ENCODE peak calls at places on chromosomes 1 and 21, in four cellular contexts. O, U, V and D are unnamed samples.

GRCh38 chr1:177017453-177017852 is 147.1 kb downstream of the ASTN1 start:
- DNase-seq in O (no peak), U (no peak), V (no peak), D (no peak)

GRCh38 chr1:58870298-58870676 is 86.4 kb upstream of the JUN start:
- DNase-seq in O (peak; percentile 65), U (no peak), V (no peak), D (no peak)

GRCh38 chr21:17709266-17709611 is 96.5 kb upstream of the BTG3 start:
- DNase-seq in O (no peak), U (no peak), V (no peak), D (no peak)

GRCh38 chr1:44245066-44245465 is 31.8 kb downstream of the DMAP1 start:
- DNase-seq in O (no peak), U (no peak), V (no peak), D (no peak)

GRCh38 chr1:228313536-228314277 is 92.9 kb downstream of the TRIM11 start:
- DNase-seq in O (no peak), U (peak; percentile 63), V (no peak), D (peak; percentile 82)

GRCh38 chr1:24503003-24503751 is 541 bp downstream of the RCAN3 start:
- DNase-seq in O (no peak), U (peak; percentile 59), V (peak; percentile 16), D (no peak)

GRCh38 chr1:217153361-217153760 is 430.1 kb upstream of the ESRRG start:
- DNase-seq in O (no peak), U (no peak), V (no peak), D (no peak)

GRCh38 chr1:47817861-47818260 is 179.3 kb downstream of the TRABD2B start:
- DNase-seq in O (no peak), U (no peak), V (no peak), D (no peak)

GRCh38 chr1:229171934-229172333 is 99.0 kb upstream of the RAB4A start:
- DNase-seq in O (peak; percentile 95), U (no peak), V (no peak), D (no peak)

GRCh38 chr1:201771466-201771865 is 57.5 kb upstream of the IPO9 start:
- DNase-seq in O (no peak), U (no peak), V (no peak), D (no peak)

GRCh38 chr1:28516518-28516956 is 10.7 kb downstream of the RCC1 start:
- DNase-seq in O (no peak), U (no peak), V (no peak), D (no peak)

GRCh38 chr1:225962440-225962975 is 21.5 kb upstream of the LEFTY2 start:
- DNase-seq in O (peak; percentile 66), U (no peak), V (no peak), D (no peak)

GRCh38 chr1:162632743-162633326 is 571 bp downstream of the DDR2 start:
- DNase-seq in O (no peak), U (no peak), V (no peak), D (no peak)

GRCh38 chr21:44926364-44927101 is 5.8 kb upstream of the ITGB2 start:
- DNase-seq in O (peak; percentile 10), U (no peak), V (no peak), D (no peak)

GRCh38 chr1:160665330-160666078 is 18.7 kb upstream of the SLAMF1 start:
- DNase-seq in O (peak; percentile 57), U (no peak), V (no peak), D (no peak)

GRCh38 chr1:157141212-157141855 is 3.1 kb upstream of the ETV3 start:
- DNase-seq in O (no peak), U (no peak), V (no peak), D (no peak)
- TF ChIP-seq CTCF in O (no peak), U (no peak), V (no peak), D (no peak)

GRCh38 chr1:207965602-207966387 is 54.9 kb upstream of the CD34 start:
- DNase-seq in O (no peak), U (peak; percentile 48), V (no peak), D (peak; percentile 57)

GRCh38 chr1:207964195-207964966 is 53.5 kb upstream of the CD34 start:
- DNase-seq in O (no peak), U (peak; percentile 37), V (peak; percentile 68), D (peak; percentile 82)

GRCh38 chr1:207962716-207963428 is 51.9 kb upstream of the CD34 start:
- DNase-seq in O (peak; percentile 56), U (peak; percentile 71), V (no peak), D (no peak)

GRCh38 chr1:207966521-207966920 is 55.6 kb upstream of the CD34 start:
- DNase-seq in O (no peak), U (no peak), V (no peak), D (no peak)

GRCh38 chr1:207963429-207964194 is 52.7 kb upstream of the CD34 start:
- DNase-seq in O (peak; percentile 97), U (peak; percentile 96), V (peak; percentile 32), D (peak; percentile 97)
- TF ChIP-seq CTCF in O (peak; percentile 100), U (peak; percentile 99), V (peak; percentile 100), D (peak; percentile 99)

DNA sequence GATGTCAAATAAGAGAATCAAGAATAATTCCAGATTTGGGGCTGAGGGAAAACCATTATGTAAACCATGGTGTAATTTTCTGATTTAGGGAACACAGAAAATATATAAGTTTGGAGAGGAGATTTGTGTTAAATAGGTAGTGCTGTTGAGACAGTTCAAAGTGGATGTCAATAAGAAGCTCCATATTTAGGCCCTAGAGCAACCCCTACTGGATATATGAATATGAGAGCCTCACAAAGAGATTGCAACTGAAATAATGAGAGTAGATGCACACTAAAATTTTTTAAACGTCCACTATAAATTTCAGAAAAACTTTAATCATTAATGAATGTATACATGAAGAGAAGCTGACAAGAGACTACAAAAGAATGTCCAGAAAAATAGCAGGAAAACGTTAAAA is 1447.8 kb upstream of the PRMT6 start:
- DNase-seq in O (no peak), U (no peak), V (peak; percentile 2), D (no peak)
- TF ChIP-seq CTCF in O (no peak), U (peak; percentile 42), V (no peak), D (peak; percentile 45)

GRCh38 chr1:88655145-88655544 is 28.9 kb upstream of the PKN2 start:
- DNase-seq in O (no peak), U (no peak), V (no peak), D (no peak)

GRCh38 chr1:88661188-88661587 is 22.9 kb upstream of the PKN2 start:
- DNase-seq in O (peak; percentile 21), U (no peak), V (no peak), D (no peak)

GRCh38 chr1:88655685-88656299 is 28.3 kb upstream of the PKN2 start:
- DNase-seq in O (no peak), U (no peak), V (no peak), D (no peak)

GRCh38 chr1:88659552-88659951 is 24.5 kb upstream of the PKN2 start:
- DNase-seq in O (no peak), U (no peak), V (no peak), D (no peak)

GRCh38 chr1:88658419-88658818 is 25.7 kb upstream of the PKN2 start:
- DNase-seq in O (no peak), U (no peak), V (no peak), D (no peak)
- TF ChIP-seq CTCF in O (no peak), U (no peak), V (no peak), D (no peak)

GRCh38 chr1:100543640-100544039 is 5.7 kb downstream of the GPR88 start:
- DNase-seq in O (peak; percentile 10), U (no peak), V (no peak), D (no peak)
- TF ChIP-seq CTCF in O (no peak), U (peak; percentile 34), V (peak; percentile 57), D (peak; percentile 35)

DNA sequence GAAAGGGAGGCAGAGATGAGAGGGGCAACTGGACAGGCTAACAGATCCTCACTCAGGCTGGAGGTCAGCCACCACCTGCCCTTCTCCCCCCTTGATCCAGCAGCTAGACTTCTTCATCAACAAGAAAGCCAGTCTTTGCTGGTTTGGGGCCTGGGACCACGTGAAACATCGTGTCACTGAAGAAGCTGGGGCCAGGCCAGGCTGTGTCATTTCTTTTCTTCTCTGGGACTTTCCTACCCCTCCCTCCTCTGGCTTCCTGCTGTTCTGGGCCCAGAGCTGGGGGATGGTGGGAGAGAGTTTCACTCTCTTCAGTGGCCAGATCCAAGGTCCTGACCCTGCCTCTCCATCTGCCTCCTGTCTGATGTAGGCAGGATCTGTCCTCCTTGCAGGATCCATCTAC is 18.1 kb upstream of the SLC26A9 start:
- DNase-seq in O (peak; percentile 32), U (no peak), V (no peak), D (no peak)
- TF ChIP-seq CTCF in O (no peak), U (no peak), V (no peak), D (no peak)

DNA sequence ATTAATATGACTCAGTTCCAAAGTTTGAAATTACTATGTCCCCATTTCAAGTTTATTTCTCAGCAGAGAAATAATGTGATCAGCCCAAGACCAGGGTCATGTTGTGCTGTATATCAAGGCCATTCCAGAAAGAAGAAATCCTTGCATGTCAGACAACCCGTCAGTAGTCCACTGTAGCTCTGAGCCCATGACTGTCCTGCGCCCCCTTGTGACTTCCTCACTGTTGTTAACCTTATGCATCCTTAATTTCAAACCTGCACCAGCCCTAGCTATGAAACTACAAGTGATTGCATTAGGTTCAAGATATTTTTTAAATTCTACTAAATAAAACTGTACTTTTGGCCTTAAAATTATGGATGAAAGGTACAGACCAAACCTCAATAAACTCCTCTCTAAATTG is 133.0 kb downstream of the LRRC7 start:
- DNase-seq in O (peak; percentile 28), U (no peak), V (no peak), D (no peak)
- TF ChIP-seq CTCF in O (no peak), U (peak; percentile 62), V (peak; percentile 53), D (peak; percentile 50)

GRCh38 chr1:100834779-100835645 is 59.6 kb downstream of the EXTL2 start:
- DNase-seq in O (no peak), U (no peak), V (no peak), D (no peak)
- TF ChIP-seq CTCF in O (no peak), U (peak; percentile 64), V (peak; percentile 48), D (peak; percentile 15)